ENCODE peak calls at places on chromosome 12, in six cellular contexts. T is endothelial cell of umbilical vein, X is suprapubic skin, M is HepG2, S is stomach, Y is HCT116. W is an unnamed sample.
A peak's percentile ranks its signal among the peaks of the same experiment; 100 is the strongest.

GRCh38 chr12:15163001-15163400 is 58.2 kb downstream of the RERG start:
- DNase-seq in T (no peak), X (no peak), M (no peak), S (no peak), Y (no peak), W (no peak)

GRCh38 chr12:108764540-108765288 is 33.4 kb upstream of the CORO1C start:
- DNase-seq in T (no peak), X (no peak), M (no peak), S (no peak), Y (no peak), W (no peak)

GRCh38 chr12:132170094-132170636 is 25.9 kb downstream of the NOC4L start:
- DNase-seq in T (peak; percentile 47), X (no peak), M (no peak), S (no peak), Y (no peak), W (no peak)

GRCh38 chr12:104454997-104455396 is 1.8 kb upstream of the CHST11 start:
- DNase-seq in T (peak; percentile 33), X (no peak), M (no peak), S (no peak), Y (peak; percentile 57), W (no peak)

GRCh38 chr12:19654630-19655384 is 215.5 kb downstream of the AEBP2 start:
- DNase-seq in T (peak; percentile 29), X (no peak), M (no peak), S (no peak), Y (no peak), W (no peak)

GRCh38 chr12:64102339-64102738 is 119.8 kb downstream of the KICS2 start:
- DNase-seq in T (no peak), X (no peak), M (no peak), S (no peak), Y (no peak), W (no peak)

GRCh38 chr12:66964629-66965028 is 285.8 kb upstream of the GRIP1 start:
- DNase-seq in T (no peak), X (no peak), M (no peak), S (no peak), Y (no peak), W (no peak)

GRCh38 chr12:104677441-104678089 is 220.8 kb downstream of the CHST11 start:
- DNase-seq in T (no peak), X (no peak), M (no peak), S (peak; percentile 67), Y (peak; percentile 28), W (no peak)

GRCh38 chr12:66244446-66244845 is 55.4 kb downstream of the IRAK3 start:
- DNase-seq in T (no peak), X (no peak), M (no peak), S (no peak), Y (no peak), W (no peak)

GRCh38 chr12:120012067-120012621 is 23.1 kb downstream of the BICDL1 start:
- DNase-seq in T (no peak), X (no peak), M (no peak), S (no peak), Y (peak; percentile 18), W (no peak)

GRCh38 chr12:25992026-25992782 is 33.7 kb downstream of the RASSF8 start:
- DNase-seq in T (no peak), X (no peak), M (no peak), S (no peak), Y (no peak), W (no peak)

GRCh38 chr12:76669981-76670380 is 93.9 kb upstream of the ZDHHC17 start:
- DNase-seq in T (no peak), X (no peak), M (no peak), S (no peak), Y (no peak), W (no peak)

GRCh38 chr12:50196537-50196936 is 29.4 kb upstream of the CERS5 start:
- DNase-seq in T (peak; percentile 46), X (no peak), M (no peak), S (no peak), Y (no peak), W (no peak)

GRCh38 chr12:24478254-24478653 is 470.6 kb downstream of the BCAT1 start:
- DNase-seq in T (no peak), X (no peak), M (no peak), S (no peak), Y (no peak), W (no peak)

GRCh38 chr12:15856097-15856982 is 25.8 kb upstream of the STRAP start:
- DNase-seq in T (peak; percentile 82), X (no peak), M (peak; percentile 63), S (peak; percentile 38), Y (peak; percentile 68), W (no peak)

DNA sequence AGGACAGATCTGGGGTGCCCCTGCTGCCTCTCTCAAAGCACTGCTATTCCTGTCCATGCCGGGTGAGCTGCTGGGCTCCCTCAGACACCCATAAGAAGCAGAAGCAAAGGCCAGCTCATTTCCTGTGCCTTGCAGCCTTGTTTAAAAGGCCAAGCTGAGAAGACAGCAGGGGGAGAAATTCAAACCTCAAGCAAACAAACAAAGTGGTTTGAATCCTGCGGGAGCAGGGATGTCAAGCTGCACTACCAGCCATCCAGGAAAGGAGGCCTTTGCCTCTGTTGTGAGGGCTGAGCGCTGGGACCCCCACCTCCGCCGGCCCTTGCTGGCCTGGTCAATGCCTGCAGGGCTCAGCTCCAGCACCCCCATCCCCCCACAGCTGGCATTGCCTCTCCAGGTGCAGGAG is 176.5 kb downstream of the PIWIL1 start:
- DNase-seq in T (no peak), X (no peak), M (no peak), S (no peak), Y (no peak), W (no peak)
- TF ChIP-seq CTCF in T (no peak), X (no peak), M (no peak), S (no peak), Y (no peak), W (no peak)

GRCh38 chr12:73418541-73418940 is 1119.1 kb upstream of the ATXN7L3B start:
- DNase-seq in T (no peak), X (no peak), M (no peak), S (no peak), Y (no peak), W (no peak)

GRCh38 chr12:73413051-73413450 is 1124.6 kb upstream of the ATXN7L3B start:
- DNase-seq in T (no peak), X (no peak), M (no peak), S (no peak), Y (no peak), W (no peak)

DNA sequence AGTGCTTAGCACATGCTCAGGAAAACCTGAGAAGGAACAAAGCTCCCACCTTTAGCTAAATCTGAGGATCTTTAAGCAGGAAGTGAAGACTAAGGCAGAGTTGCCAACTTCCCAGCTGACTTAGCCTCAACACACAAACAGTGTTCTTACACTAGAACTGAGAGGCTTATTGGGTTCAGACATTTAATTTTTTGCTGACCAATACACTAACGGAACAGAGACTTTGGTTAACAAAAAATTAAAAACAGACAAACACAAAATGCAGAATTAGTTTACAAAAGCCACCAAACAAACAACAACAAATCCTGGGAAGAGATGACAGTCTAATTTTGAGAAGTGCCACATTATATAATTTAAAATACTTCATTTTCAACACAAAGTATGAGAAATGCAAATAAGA is 1123.7 kb upstream of the ATXN7L3B start:
- DNase-seq in T (no peak), X (no peak), M (no peak), S (no peak), Y (no peak), W (no peak)
- TF ChIP-seq POLR2AphosphoS5 in T (no peak), X (no peak), M (no peak), S (no peak), Y (no peak), W (no peak)

GRCh38 chr12:51972849-51973273 is 21.4 kb downstream of the ACVR1B start:
- DNase-seq in T (peak; percentile 97), X (no peak), M (no peak), S (peak; percentile 44), Y (no peak), W (peak; percentile 86)
- H3K4me1 ChIP-seq in T (peaks cover 85% of the 10 kb centered on the region), X (peaks cover 56% of the 10 kb centered on the region), M (peaks cover 72% of the 10 kb centered on the region), S (peaks cover 56% of the 10 kb centered on the region), Y (peaks cover 17% of the 10 kb centered on the region), W (peaks cover 65% of the 10 kb centered on the region)

GRCh38 chr12:55795950-55796349 is 21.6 kb downstream of the SARNP start:
- DNase-seq in T (no peak), X (no peak), M (no peak), S (no peak), Y (no peak), W (no peak)

GRCh38 chr12:55797550-55797949 is 20.0 kb downstream of the SARNP start:
- DNase-seq in T (no peak), X (no peak), M (no peak), S (no peak), Y (no peak), W (no peak)

GRCh38 chr12:55797068-55797467 is 20.5 kb downstream of the SARNP start:
- DNase-seq in T (peak; percentile 41), X (no peak), M (peak; percentile 51), S (no peak), Y (peak; percentile 26), W (no peak)
- TF ChIP-seq CTCF in T (peak; percentile 31), X (no peak), M (peak; percentile 62), S (peak; percentile 8), Y (peak; percentile 62), W (no peak)

GRCh38 chr12:112111931-112112330 is 3.3 kb upstream of the NAA25 start:
- DNase-seq in T (no peak), X (no peak), M (no peak), S (no peak), Y (no peak), W (peak; percentile 70)

GRCh38 chr12:112115259-112116045 is 6.9 kb upstream of the NAA25 start:
- DNase-seq in T (no peak), X (peak; percentile 6), M (no peak), S (peak; percentile 7), Y (no peak), W (peak; percentile 6)

GRCh38 chr12:112112423-112113132 is 4.0 kb upstream of the NAA25 start:
- DNase-seq in T (no peak), X (peak; percentile 44), M (no peak), S (peak; percentile 85), Y (peak; percentile 84), W (no peak)

GRCh38 chr12:112117685-112118084 is 7.7 kb upstream of the TRAFD1 start:
- DNase-seq in T (no peak), X (no peak), M (no peak), S (no peak), Y (no peak), W (peak; percentile 23)

GRCh38 chr12:112116232-112117060 is 7.9 kb upstream of the NAA25 start:
- DNase-seq in T (peak; percentile 82), X (peak; percentile 70), M (peak; percentile 83), S (peak; percentile 69), Y (peak; percentile 23), W (no peak)
- TF ChIP-seq POLR2AphosphoS5 in T (peak; percentile 17), X (no peak), M (peak; percentile 90), S (no peak), Y (peak; percentile 78), W (peak; percentile 23)